ENCODE peak calls at places on chromosomes 5 and 9, in six cellular contexts. M is CD8-positive, alpha-beta T cell; B is MM.1S; K is upper lobe of left lung; H is effector memory CD4-positive, alpha-beta T cell; G is tibial artery. W is an unnamed sample.

GRCh38 chr5:38387161-38387560 is 128.8 kb downstream of the EGFLAM start:
- DNase-seq in M (no peak), B (no peak), K (no peak), H (no peak), G (no peak), W (no peak)

GRCh38 chr9:68996457-68996856 is 17.5 kb downstream of the PRKACG start:
- DNase-seq in M (no peak), B (no peak), K (no peak), H (no peak), G (no peak), W (no peak)

GRCh38 chr9:78261403-78262001 is 25.6 kb downstream of the CEP78 start:
- DNase-seq in M (no peak), B (peak; percentile 30), K (no peak), H (no peak), G (no peak), W (no peak)

GRCh38 chr9:109887079-109887478 is 107.1 kb downstream of the PALM2AKAP2 start:
- DNase-seq in M (no peak), B (no peak), K (no peak), H (no peak), G (no peak), W (no peak)

GRCh38 chr5:161105563-161105962 is 253.6 kb upstream of the ATP10B start:
- DNase-seq in M (no peak), B (no peak), K (peak; percentile 25), H (no peak), G (no peak), W (peak; percentile 5)

GRCh38 chr5:132012385-132013005 is 1.0 kb upstream of the ACSL6 start:
- DNase-seq in M (no peak), B (peak; percentile 24), K (peak; percentile 21), H (no peak), G (peak; percentile 61), W (peak; percentile 22)

GRCh38 chr9:131358438-131359029 is 35.4 kb upstream of the PRRC2B start:
- DNase-seq in M (peak; percentile 51), B (no peak), K (no peak), H (no peak), G (no peak), W (no peak)

GRCh38 chr5:172497591-172498255 is 43.4 kb upstream of the SH3PXD2B start:
- DNase-seq in M (no peak), B (no peak), K (no peak), H (no peak), G (peak; percentile 32), W (no peak)

GRCh38 chr5:92969781-92970237 is 611.2 kb downstream of the NR2F1-AS1 start:
- DNase-seq in M (no peak), B (no peak), K (no peak), H (no peak), G (no peak), W (no peak)

GRCh38 chr9:127968717-127969383 is 11.9 kb downstream of the EEIG1 start:
- DNase-seq in M (no peak), B (no peak), K (no peak), H (no peak), G (peak; percentile 81), W (peak; percentile 66)

GRCh38 chr9:127966416-127967150 is 14.2 kb downstream of the EEIG1 start:
- DNase-seq in M (no peak), B (no peak), K (peak; percentile 56), H (no peak), G (no peak), W (peak; percentile 53)

GRCh38 chr9:127965953-127966352 is 14.8 kb downstream of the EEIG1 start:
- DNase-seq in M (no peak), B (no peak), K (no peak), H (no peak), G (no peak), W (no peak)

GRCh38 chr9:127967151-127967809 is 13.5 kb downstream of the EEIG1 start:
- DNase-seq in M (no peak), B (no peak), K (no peak), H (no peak), G (no peak), W (peak; percentile 54)

GRCh38 chr9:127968046-127968445 is 12.7 kb downstream of the EEIG1 start:
- DNase-seq in M (peak; percentile 54), B (no peak), K (peak; percentile 69), H (no peak), G (no peak), W (peak; percentile 66)
- H3K4me1 ChIP-seq in M (peaks cover 98% of the 10 kb centered on the region), B (peaks cover 45% of the 10 kb centered on the region), K (peaks cover 79% of the 10 kb centered on the region), H (peaks cover 94% of the 10 kb centered on the region), G (peaks cover 25% of the 10 kb centered on the region), W (peaks cover 88% of the 10 kb centered on the region)

GRCh38 chr9:121297414-121297813 is 29.5 kb downstream of the GSN start:
- DNase-seq in M (no peak), B (no peak), K (no peak), H (no peak), G (no peak), W (no peak)

GRCh38 chr9:121295662-121296191 is 27.8 kb downstream of the GSN start:
- DNase-seq in M (no peak), B (no peak), K (no peak), H (no peak), G (no peak), W (no peak)

GRCh38 chr9:121298016-121298538 is 30.1 kb downstream of the GSN start:
- DNase-seq in M (no peak), B (no peak), K (no peak), H (no peak), G (no peak), W (no peak)

GRCh38 chr9:121294866-121295661 is 27.1 kb downstream of the GSN start:
- DNase-seq in M (no peak), B (no peak), K (peak; percentile 80), H (no peak), G (peak; percentile 92), W (no peak)

DNA sequence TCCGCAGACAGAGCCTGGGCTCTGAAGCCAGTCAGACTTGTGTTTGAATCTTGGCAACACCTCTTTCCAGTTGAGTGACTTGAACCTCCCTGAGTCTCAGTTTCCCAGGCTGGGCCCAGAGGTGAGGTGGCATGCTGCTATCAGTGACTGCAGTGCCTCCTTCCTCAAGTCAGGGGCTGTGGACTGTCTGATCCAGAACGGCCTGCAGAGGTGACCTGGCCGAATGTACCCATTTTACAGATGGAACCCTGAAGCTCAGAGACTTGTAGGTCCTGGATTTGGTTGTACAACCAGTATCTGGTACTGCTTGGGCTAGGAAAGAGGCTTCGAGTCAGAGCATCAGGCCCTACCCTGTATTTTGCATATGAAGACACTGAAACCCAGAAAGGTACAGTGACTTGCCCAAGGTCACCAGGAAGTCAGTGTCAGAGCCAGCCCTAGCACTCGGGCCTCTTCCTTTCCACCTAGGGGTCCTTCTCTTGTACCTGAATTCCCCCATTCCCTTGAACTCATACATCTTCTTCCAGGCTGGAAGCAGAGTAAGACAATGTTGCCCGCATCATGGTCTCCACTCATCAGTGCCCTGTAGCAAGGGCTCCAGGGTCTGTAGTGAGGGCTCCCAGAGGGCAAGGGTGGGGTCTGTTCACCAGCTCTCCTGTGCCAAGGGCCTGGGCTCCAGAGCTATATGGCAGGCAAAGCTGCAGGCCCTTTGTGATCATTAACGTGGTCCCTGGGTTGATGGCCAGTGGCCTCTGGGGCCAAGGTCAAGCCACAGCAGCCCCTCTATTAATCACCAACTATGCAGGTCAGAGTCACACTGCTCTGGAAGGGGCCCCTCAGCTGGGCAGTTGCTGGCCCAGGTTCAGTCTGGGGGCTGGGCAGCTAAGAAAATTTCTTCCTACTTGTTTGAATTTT is 28.5 kb downstream of the GSN start:
- DNase-seq in M (no peak), B (no peak), K (no peak), H (no peak), G (peak; percentile 56), W (no peak)
- H3K4me1 ChIP-seq in M (peaks cover 11% of the 10 kb centered on the region), B (no peaks in the 10 kb centered on the region), K (peaks cover 67% of the 10 kb centered on the region), H (no peaks in the 10 kb centered on the region), G (peaks cover 26% of the 10 kb centered on the region), W (peaks cover 9% of the 10 kb centered on the region)

GRCh38 chr5:76851713-76852369 is 2.0 kb downstream of the S100Z start:
- DNase-seq in M (no peak), B (no peak), K (peak; percentile 54), H (no peak), G (no peak), W (no peak)
- H3K4me1 ChIP-seq in M (peaks cover 28% of the 10 kb centered on the region), B (peaks cover 14% of the 10 kb centered on the region), K (no peaks in the 10 kb centered on the region), H (peaks cover 45% of the 10 kb centered on the region), G (no peaks in the 10 kb centered on the region), W (peaks cover 16% of the 10 kb centered on the region)

DNA sequence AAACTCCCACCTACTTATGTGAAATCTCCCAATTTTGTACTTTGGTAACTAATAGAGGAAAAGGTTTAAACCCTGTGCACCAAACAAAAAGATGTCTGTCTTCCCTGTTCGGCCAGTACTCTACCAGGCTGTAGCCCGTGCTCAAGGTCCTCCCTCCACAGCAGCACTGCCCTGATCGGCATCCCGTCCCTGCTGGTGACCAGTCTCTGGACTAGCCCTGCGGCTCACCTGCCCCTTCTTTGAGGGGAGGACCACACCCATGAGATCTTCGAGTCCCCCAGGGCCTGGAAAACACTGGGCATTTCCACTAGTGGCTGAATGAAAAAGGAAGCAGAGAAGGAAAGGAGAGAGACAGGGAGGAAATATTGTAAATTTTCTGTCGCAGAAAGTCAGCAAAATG is 2.8 kb downstream of the GFPT2 start:
- DNase-seq in M (no peak), B (no peak), K (no peak), H (no peak), G (no peak), W (no peak)
- H3K4me1 ChIP-seq in M (peaks cover 11% of the 10 kb centered on the region), B (no peaks in the 10 kb centered on the region), K (peaks cover 19% of the 10 kb centered on the region), H (peaks cover 12% of the 10 kb centered on the region), G (no peaks in the 10 kb centered on the region), W (peaks cover 17% of the 10 kb centered on the region)

GRCh38 chr9:116941266-116941665 is 254.2 kb downstream of the TRIM32 start:
- DNase-seq in M (no peak), B (no peak), K (no peak), H (no peak), G (no peak), W (no peak)
- H3K4me1 ChIP-seq in M (no peaks in the 10 kb centered on the region), B (no peaks in the 10 kb centered on the region), K (no peaks in the 10 kb centered on the region), H (no peaks in the 10 kb centered on the region), G (no peaks in the 10 kb centered on the region), W (no peaks in the 10 kb centered on the region)

GRCh38 chr9:111407813-111408212 is 76.4 kb downstream of the ECPAS start:
- DNase-seq in M (no peak), B (no peak), K (no peak), H (no peak), G (no peak), W (no peak)

GRCh38 chr9:111411266-111411665 is 72.9 kb downstream of the ECPAS start:
- DNase-seq in M (no peak), B (no peak), K (no peak), H (no peak), G (no peak), W (no peak)

GRCh38 chr9:111400564-111400898 is 70.5 kb upstream of the OR2K2 start:
- DNase-seq in M (no peak), B (no peak), K (no peak), H (no peak), G (no peak), W (no peak)

GRCh38 chr9:111399772-111400563 is 69.9 kb upstream of the OR2K2 start:
- DNase-seq in M (no peak), B (peak; percentile 65), K (no peak), H (no peak), G (no peak), W (no peak)

GRCh38 chr9:111405701-111406100 is 75.7 kb upstream of the OR2K2 start:
- DNase-seq in M (no peak), B (no peak), K (no peak), H (no peak), G (no peak), W (no peak)
- H3K4me1 ChIP-seq in M (no peaks in the 10 kb centered on the region), B (no peaks in the 10 kb centered on the region), K (no peaks in the 10 kb centered on the region), H (no peaks in the 10 kb centered on the region), G (no peaks in the 10 kb centered on the region), W (no peaks in the 10 kb centered on the region)

W was measured in mucosa of descending colon.